ENCODE peak calls at places on chromosome 6, in seven cellular contexts. V is IMR-90, C is breast epithelium, N is DND-41, G is left lung, K is PC-3, A is body of pancreas. T is an unnamed sample. For H3K27me3, the result is how much of the 10 kb centered on the place peaks cover.

GRCh38 chr6:3402310-3403243 is 54.3 kb downstream of the SLC22A23 start:
- DNase-seq in G (no peak), A (no peak), N (no peak), V (no peak), C (no peak), K (no peak), T (no peak)

GRCh38 chr6:54776891-54777290 is 69.7 kb upstream of the FAM83B start:
- DNase-seq in G (no peak), A (no peak), K (no peak), N (no peak), V (no peak), C (no peak), T (no peak)

GRCh38 chr6:33718713-33719112 is 7.2 kb upstream of the UQCC2 start:
- DNase-seq in N (no peak), A (no peak), C (no peak), G (no peak), V (no peak), K (no peak), T (no peak)

GRCh38 chr6:40419881-40420705 is 167.1 kb downstream of the LRFN2 start:
- DNase-seq in V (no peak), A (no peak), G (no peak), K (no peak), C (no peak), N (peak), T (no peak)

GRCh38 chr6:134178230-134179044 is 126.0 kb upstream of the SLC2A12 start:
- DNase-seq in K (no peak), N (peak), A (peak), C (no peak), V (peak), G (peak), T (peak)

GRCh38 chr6:960356-960755 is 267.4 kb upstream of the EXOC2 start:
- DNase-seq in G (no peak), C (no peak), A (no peak), V (peak), K (no peak), N (no peak), T (no peak)

GRCh38 chr6:34132486-34133185 is 13.3 kb downstream of the GRM4 start:
- DNase-seq in N (peak), K (peak), A (no peak), V (peak), G (no peak), C (no peak), T (no peak)

GRCh38 chr6:13229205-13230085 is 98.9 kb downstream of the TBC1D7 start:
- DNase-seq in K (peak), V (no peak), A (no peak), C (no peak), G (no peak), N (no peak), T (no peak)

GRCh38 chr6:116255246-116255800 is 1.4 kb upstream of the TSPYL4 start:
- DNase-seq in C (no peak), K (no peak), G (no peak), N (no peak), V (no peak), A (no peak), T (no peak)

GRCh38 chr6:139801571-139802321 is 427.3 kb upstream of the CITED2 start:
- DNase-seq in K (no peak), C (no peak), N (no peak), G (no peak), A (no peak), V (peak), T (no peak)

GRCh38 chr6:161169690-161170089 is 104.2 kb downstream of the AGPAT4 start:
- DNase-seq in K (no peak), V (peak), N (no peak), A (peak), C (no peak), G (no peak), T (no peak)

GRCh38 chr6:164034602-164035140 is 620.2 kb downstream of the QKI start:
- DNase-seq in V (no peak), A (no peak), N (no peak), K (no peak), G (no peak), C (no peak), T (no peak)

GRCh38 chr6:1630771-1631217 is 21.1 kb downstream of the FOXC1 start:
- DNase-seq in K (no peak), N (no peak), A (peak), G (no peak), C (no peak), V (peak), T (no peak)

GRCh38 chr6:28750926-28751458 is 172.8 kb downstream of the TRIM27 start:
- DNase-seq in N (no peak), G (no peak), A (no peak), C (no peak), V (no peak), K (no peak), T (no peak)

GRCh38 chr6:39055661-39056060 is 7.1 kb downstream of the GLP1R start:
- DNase-seq in K (no peak), N (no peak), C (no peak), A (no peak), G (no peak), V (no peak), T (no peak)

GRCh38 chr6:169971171-169971861 is 219.9 kb downstream of the ERMARD start:
- DNase-seq in V (no peak), G (peak), C (peak), A (no peak), K (no peak), N (no peak), T (no peak)

GRCh38 chr6:55704421-55704820 is 125.4 kb upstream of the HMGCLL1 start:
- DNase-seq in N (no peak), C (no peak), G (no peak), V (peak), A (no peak), K (peak), T (no peak)

GRCh38 chr6:21201673-21202430 is 391.7 kb upstream of the SOX4 start:
- DNase-seq in N (no peak), C (no peak), G (no peak), K (peak), A (no peak), V (no peak), T (no peak)

DNA sequence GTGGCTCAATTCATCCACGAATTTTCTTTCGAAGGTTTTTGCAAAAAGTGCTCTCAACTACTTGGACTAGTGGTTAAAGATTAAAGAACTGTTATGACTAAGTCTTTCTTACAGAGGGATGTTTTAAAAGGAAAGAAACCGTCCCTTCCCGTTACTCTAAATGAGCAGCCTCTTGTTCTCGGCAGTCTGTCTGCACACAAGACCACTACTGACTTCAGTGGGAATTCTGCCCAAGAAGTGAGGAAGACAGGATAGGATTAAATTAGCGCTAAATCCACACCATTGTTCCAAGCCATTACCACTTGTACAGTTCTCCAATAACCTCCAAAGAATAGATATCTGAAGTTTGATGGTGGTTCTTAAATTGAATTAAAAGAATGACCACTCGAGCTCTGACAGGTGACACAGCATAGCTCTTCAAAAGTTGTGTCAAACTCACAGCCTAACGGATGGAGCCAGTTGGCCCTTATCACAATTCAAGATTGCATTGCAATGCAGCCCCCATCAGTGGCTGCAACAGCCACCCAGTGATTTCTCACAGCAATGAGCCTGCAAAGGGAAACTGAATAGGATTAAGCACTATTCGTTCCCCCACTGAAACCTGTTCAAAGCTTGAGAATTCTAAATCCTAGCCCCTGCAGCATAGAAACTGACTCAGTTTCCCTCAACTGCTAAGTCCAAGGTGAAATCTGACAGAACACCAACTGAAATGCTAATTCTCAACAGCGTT is 1.8 kb downstream of the EPB41L2 start:
- DNase-seq in A (no peak), C (no peak), G (no peak), V (peak), N (no peak), K (peak), T (no peak)
- H3K27ac ChIP-seq in A (no peak), C (peak), G (peak), V (peak), N (peak), K (no peak), T (no peak)

GRCh38 chr6:32397252-32397920 is 9.6 kb downstream of the BTNL2 start:
- DNase-seq in A (no peak), N (no peak), G (no peak), V (no peak), C (no peak), K (no peak), T (no peak)

GRCh38 chr6:32387946-32388345 is 16.2 kb upstream of the TSBP1 start:
- DNase-seq in C (no peak), N (no peak), K (no peak), G (no peak), A (no peak), V (no peak), T (no peak)

GRCh38 chr6:32396028-32396427 is 11.0 kb downstream of the BTNL2 start:
- DNase-seq in N (no peak), A (no peak), G (no peak), C (no peak), V (no peak), K (no peak), T (no peak)

GRCh38 chr6:32393660-32394420 is 13.1 kb downstream of the BTNL2 start:
- DNase-seq in A (no peak), V (no peak), K (peak), C (no peak), G (no peak), N (no peak), T (no peak)
- TF ChIP-seq CTCF in A (no peak), V (no peak), K (peak), C (no peak), G (no peak), N (no peak), T (no peak)

GRCh38 chr6:36334832-36335459 is 1.7 kb downstream of the BNIP5 start:
- DNase-seq in N (no peak), C (no peak), K (peak), G (no peak), V (no peak), A (peak), T (no peak)
- H3K27me3 ChIP-seq in N (under half), C (under half), K (under half), G (under half), V (half or more), A (under half), T (under half)

DNA sequence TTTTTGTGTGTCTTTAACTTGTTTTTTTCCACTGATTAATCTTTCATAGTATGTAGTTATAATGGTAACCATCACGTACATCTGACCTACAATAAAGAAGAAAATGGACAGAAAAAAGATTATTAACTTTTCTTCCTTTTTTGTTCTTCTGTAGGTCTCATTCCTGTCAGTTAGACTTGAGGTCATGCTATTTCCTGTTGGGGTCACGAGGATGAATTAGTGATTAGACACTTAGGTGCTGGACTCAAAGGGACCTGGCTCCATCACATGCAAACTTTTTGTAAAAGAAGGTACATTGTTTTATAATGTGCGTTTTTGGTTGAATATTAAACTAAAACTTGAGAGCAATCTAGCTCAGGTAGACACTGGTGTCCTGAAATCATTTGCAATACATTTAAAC is 14.8 kb downstream of the MARCKS start:
- DNase-seq in N (no peak), C (no peak), V (no peak), A (no peak), G (no peak), K (no peak), T (no peak)
- H3K27ac ChIP-seq in N (no peak), C (no peak), V (no peak), A (no peak), G (no peak), K (no peak), T (no peak)

DNA sequence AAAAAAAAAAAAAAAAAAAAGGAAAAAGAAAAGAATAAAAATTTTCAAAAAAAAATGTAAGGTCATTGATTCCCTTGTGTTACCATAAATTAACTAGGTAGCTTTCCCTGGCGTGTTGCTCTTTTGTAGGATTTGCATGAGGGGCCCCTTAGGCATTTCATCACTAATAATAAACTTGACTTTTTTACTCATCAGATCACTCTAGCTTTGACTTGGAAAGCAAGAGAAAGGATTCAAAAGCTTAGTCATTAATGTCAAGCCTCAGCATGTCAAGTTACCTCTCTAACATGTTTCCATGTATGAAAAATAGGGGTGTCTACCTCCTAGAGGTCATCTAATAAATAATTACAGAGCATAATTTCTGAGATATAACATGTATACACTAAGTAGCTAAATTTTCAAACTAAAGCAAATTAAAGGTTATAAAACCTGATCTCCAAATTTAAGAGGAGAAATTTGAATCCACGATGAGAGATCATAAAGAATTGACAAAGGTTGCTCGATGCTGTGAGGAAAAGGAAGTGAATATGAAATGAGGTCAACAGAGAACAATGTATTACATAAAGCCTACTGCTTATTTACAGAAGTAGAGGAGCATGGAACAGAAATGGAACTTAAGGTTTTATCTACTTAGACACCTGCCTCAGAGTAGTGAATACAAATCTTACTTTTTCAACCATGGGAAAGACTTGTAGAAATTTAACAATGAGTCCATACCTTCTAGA is 86.8 kb downstream of the ARHGAP18 start:
- DNase-seq in G (no peak), K (no peak), V (no peak), N (no peak), A (no peak), C (no peak), T (no peak)
- TF ChIP-seq CTCF in G (no peak), K (no peak), V (no peak), N (no peak), A (no peak), C (no peak), T (no peak)

DNA sequence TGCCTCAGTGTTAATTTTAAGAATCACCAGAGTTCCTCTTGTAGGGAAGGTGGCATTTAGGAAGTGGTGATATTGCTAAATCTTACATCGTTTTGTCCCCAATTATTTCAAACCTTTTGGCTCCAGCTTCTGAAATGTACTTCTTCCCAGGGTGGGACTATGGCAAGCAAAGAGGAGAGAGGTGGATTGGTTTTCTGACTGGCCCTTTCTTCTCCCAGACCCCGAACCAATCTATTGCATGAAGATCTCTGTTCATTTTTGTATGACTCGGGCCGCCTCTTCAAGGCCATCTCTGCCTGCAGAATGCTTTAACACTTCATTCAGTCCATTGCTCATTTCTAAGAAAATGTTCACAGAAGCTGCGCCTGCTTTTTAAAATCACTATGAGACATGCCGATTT is 1.6 kb downstream of the VGLL2 start:
- DNase-seq in C (no peak), G (no peak), N (no peak), A (no peak), K (no peak), V (no peak), T (no peak)
- H3K27me3 ChIP-seq in C (half or more), G (half or more), N (under half), A (under half), K (half or more), V (half or more), T (under half)

GRCh38 chr6:167572841-167573271 is 248.0 kb downstream of the TTLL2 start:
- DNase-seq in G (peak), C (peak), V (no peak), A (no peak), K (no peak), N (no peak), T (no peak)
- H3K27ac ChIP-seq in G (no peak), C (no peak), V (no peak), A (no peak), K (no peak), N (no peak), T (peak)

DNA sequence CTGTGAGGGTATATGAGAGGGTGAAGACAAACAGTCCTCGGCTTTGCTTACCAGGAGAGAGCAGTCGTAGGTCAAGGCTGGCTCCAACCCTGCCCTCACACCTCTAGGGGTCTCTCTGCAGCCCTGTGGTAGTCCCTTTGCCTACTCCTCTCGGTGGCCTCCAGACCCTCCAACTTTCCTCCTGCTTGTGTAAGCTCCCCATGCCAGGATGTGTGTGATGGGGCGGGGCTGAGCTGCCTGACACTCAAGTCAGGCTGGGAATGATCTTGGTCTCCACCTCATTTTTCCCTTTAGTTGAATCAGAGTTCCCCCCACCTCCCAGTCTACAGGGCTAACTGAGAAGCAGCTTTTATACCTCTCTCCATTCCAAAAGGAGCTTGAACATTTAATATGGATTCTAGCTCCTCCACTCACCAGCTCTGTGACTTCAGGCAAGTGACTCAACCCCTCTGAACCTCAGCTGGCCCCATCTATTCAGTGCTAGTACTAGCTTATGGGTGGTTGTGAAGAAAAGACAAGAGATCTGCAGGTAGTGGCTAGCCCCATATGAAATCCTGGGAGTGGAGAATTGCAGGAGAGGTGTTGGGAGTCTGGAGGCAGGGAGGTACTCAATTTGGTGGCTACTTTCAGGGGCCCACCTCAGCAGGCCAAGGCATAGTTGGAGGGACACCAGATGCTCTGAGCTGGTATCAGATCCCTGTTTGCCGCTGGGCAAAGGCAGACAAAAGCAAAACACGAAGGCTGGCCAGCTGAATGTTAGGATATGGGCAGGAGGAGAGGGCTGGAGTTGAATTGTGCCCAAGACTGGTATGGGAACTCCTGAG is 971 bp downstream of the SLC29A1 start:
- DNase-seq in C (no peak), V (peak), N (peak), G (no peak), K (peak), A (no peak), T (no peak)
- TF ChIP-seq CTCF in C (no peak), V (no peak), N (peak), G (no peak), K (no peak), A (no peak), T (no peak)

DNA sequence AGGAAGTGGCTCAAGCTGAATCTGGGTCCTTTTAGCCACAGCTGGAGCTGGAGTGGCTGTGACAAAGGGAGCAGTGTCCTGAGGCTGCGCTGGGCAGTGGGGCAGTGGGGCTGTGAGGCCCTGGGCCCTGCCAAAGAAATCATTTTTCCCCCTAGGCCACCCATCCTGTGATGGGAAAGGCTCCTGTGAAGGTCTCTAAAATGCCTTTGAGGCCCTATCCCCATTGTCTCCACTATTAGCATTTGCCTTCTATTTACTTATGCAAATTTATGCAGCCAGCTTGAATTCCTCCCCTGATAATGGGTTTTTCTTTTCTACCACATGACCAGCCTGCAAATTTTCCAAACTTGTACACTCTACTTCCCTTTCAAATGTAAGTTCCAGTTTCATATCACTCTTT is 539.2 kb downstream of the MEI4 start:
- DNase-seq in N (no peak), V (no peak), K (no peak), A (no peak), C (no peak), G (no peak), T (no peak)
- H3K27me3 ChIP-seq in N (under half), V (under half), K (under half), A (under half), C (under half), G (under half), T (under half)

GRCh38 chr6:137829641-137830083 is 37.4 kb upstream of the TNFAIP3 start:
- DNase-seq in G (no peak), C (no peak), K (peak), V (peak), A (no peak), N (no peak), T (no peak)

GRCh38 chr6:137830562-137830961 is 36.5 kb upstream of the TNFAIP3 start:
- DNase-seq in K (no peak), N (no peak), V (no peak), G (no peak), A (no peak), C (no peak), T (no peak)

GRCh38 chr6:137834508-137834907 is 32.6 kb upstream of the TNFAIP3 start:
- DNase-seq in A (no peak), N (no peak), G (no peak), V (no peak), K (no peak), C (no peak), T (no peak)

GRCh38 chr6:137827977-137828815 is 38.9 kb upstream of the TNFAIP3 start:
- DNase-seq in C (no peak), K (no peak), A (no peak), N (no peak), G (no peak), V (no peak), T (no peak)

GRCh38 chr6:137832110-137832509 is 34.9 kb upstream of the TNFAIP3 start:
- DNase-seq in V (peak), N (no peak), A (no peak), C (no peak), K (peak), G (no peak), T (no peak)
- H3K27ac ChIP-seq in V (no peak), N (no peak), A (no peak), C (no peak), K (peak), G (no peak), T (no peak)